ENCODE peak calls at places on chromosomes 3 and 15, in six cellular contexts. J, Q, R, U, F and D are unnamed samples.

GRCh38 chr15:71715914-71716313 is 94.4 kb upstream of the NR2E3 start:
- DNase-seq in J (no peak), Q (no peak), R (no peak), U (no peak), F (no peak), D (no peak)

GRCh38 chr3:127542441-127542952 is 48.0 kb downstream of the TPRA1 start:
- DNase-seq in J (no peak), Q (no peak), R (peak), U (no peak), F (no peak), D (no peak)

GRCh38 chr3:182410051-182410450 is 383.3 kb upstream of the ATP11B start:
- DNase-seq in J (no peak), Q (no peak), R (no peak), U (no peak), F (no peak), D (no peak)

GRCh38 chr15:69225355-69226027 is 65.1 kb downstream of the GLCE start:
- DNase-seq in J (peak), Q (peak), R (peak), U (peak), F (no peak), D (peak)

GRCh38 chr3:197234947-197235914 is 63.2 kb downstream of the DLG1 start:
- DNase-seq in J (no peak), Q (no peak), R (peak), U (no peak), F (no peak), D (no peak)

GRCh38 chr15:89356634-89357298 is 22.1 kb upstream of the POLG start:
- DNase-seq in J (peak), Q (no peak), R (peak), U (peak), F (no peak), D (no peak)

GRCh38 chr3:52246728-52247454 is 1.3 kb downstream of the PPM1M start:
- DNase-seq in J (no peak), Q (no peak), R (no peak), U (no peak), F (no peak), D (no peak)

GRCh38 chr3:113097821-113098516 is 107.2 kb downstream of the GTPBP8 start:
- DNase-seq in J (peak), Q (peak), R (no peak), U (no peak), F (no peak), D (peak)

GRCh38 chr3:53747559-53747958 is 98.7 kb downstream of the CHDH start:
- DNase-seq in J (no peak), Q (no peak), R (no peak), U (no peak), F (no peak), D (no peak)

GRCh38 chr3:98114264-98114663 is 16.3 kb upstream of the OR5H1 start:
- DNase-seq in J (no peak), Q (no peak), R (no peak), U (no peak), F (no peak), D (no peak)

GRCh38 chr3:78762121-78762520 is 1005.7 kb downstream of the ROBO1 start:
- DNase-seq in J (no peak), Q (no peak), R (no peak), U (no peak), F (no peak), D (no peak)

GRCh38 chr3:28916713-28917499 is 364.0 kb upstream of the RBMS3 start:
- DNase-seq in J (peak), Q (peak), R (peak), U (peak), F (no peak), D (peak)

GRCh38 chr15:80730931-80731330 is 35.8 kb downstream of the ABHD17C start:
- DNase-seq in J (no peak), Q (no peak), R (no peak), U (no peak), F (no peak), D (no peak)

GRCh38 chr3:99119312-99119810 is 217.9 kb upstream of the DCBLD2 start:
- DNase-seq in J (peak), Q (no peak), R (no peak), U (no peak), F (no peak), D (peak)

GRCh38 chr15:32861741-32862140 is 143.9 kb downstream of the GREM1 start:
- DNase-seq in J (peak), Q (no peak), R (peak), U (no peak), F (no peak), D (peak)

GRCh38 chr3:136562031-136562430 is 190.1 kb downstream of the STAG1 start:
- DNase-seq in J (no peak), Q (no peak), R (no peak), U (no peak), F (no peak), D (no peak)

GRCh38 chr15:58525926-58526538 is 94.2 kb downstream of the LIPC start:
- DNase-seq in J (no peak), Q (no peak), R (no peak), U (no peak), F (no peak), D (no peak)

GRCh38 chr15:33675246-33675645 is 293.1 kb upstream of the CHRM5 start:
- DNase-seq in J (peak), Q (peak), R (no peak), U (peak), F (no peak), D (no peak)

GRCh38 chr3:107525101-107525953 is 2.6 kb downstream of the BBX start:
- DNase-seq in J (no peak), Q (peak), R (peak), U (peak), F (peak), D (peak)

GRCh38 chr15:51156957-51157356 is 62.3 kb upstream of the TNFAIP8L3 start:
- DNase-seq in J (no peak), Q (no peak), R (no peak), U (no peak), F (no peak), D (no peak)

GRCh38 chr15:25933456-25934158 is 70.5 kb upstream of the ATP10A start:
- DNase-seq in J (peak), Q (peak), R (peak), U (peak), F (peak), D (peak)

GRCh38 chr15:49645277-49645676 is 24.4 kb downstream of the DTWD1 start:
- DNase-seq in J (peak), Q (no peak), R (no peak), U (no peak), F (no peak), D (no peak)

GRCh38 chr3:52895416-52895815 is 1.9 kb downstream of the STIMATE start:
- DNase-seq in J (no peak), Q (no peak), R (no peak), U (no peak), F (peak), D (no peak)

GRCh38 chr3:192833177-192833890 is 84.3 kb downstream of the MB21D2 start:
- DNase-seq in J (peak), Q (peak), R (peak), U (no peak), F (no peak), D (peak)